ENCODE peak calls at places on chromosomes 16 and 17, in five cellular contexts. One of them, this sample, is unnamed.

GRCh38 chr16:85847681-85848601 is 48.4 kb downstream of the COX4I1 start:
- DNase-seq in keratinocyte: no peak
- DNase-seq in lung: no peak
- DNase-seq in GM23248: no peak
- DNase-seq in lower lobe of right lung: no peak
- DNase-seq in this sample: no peak

GRCh38 chr16:19138601-19139000 is 24.8 kb downstream of the ITPRIPL2 start:
- DNase-seq in keratinocyte: no peak
- DNase-seq in lung: peak; percentile 66
- DNase-seq in GM23248: peak; percentile 76
- DNase-seq in lower lobe of right lung: peak; percentile 72
- DNase-seq in this sample: peak; percentile 68

GRCh38 chr17:48597775-48598631 is 4.4 kb upstream of the HOXB5 start:
- DNase-seq in keratinocyte: no peak
- DNase-seq in lung: peak; percentile 47
- DNase-seq in GM23248: peak; percentile 80
- DNase-seq in lower lobe of right lung: peak; percentile 69
- DNase-seq in this sample: peak; percentile 85

GRCh38 chr16:61419771-61420170 is 616.5 kb downstream of the CDH8 start:
- DNase-seq in keratinocyte: no peak
- DNase-seq in lung: no peak
- DNase-seq in GM23248: no peak
- DNase-seq in lower lobe of right lung: no peak
- DNase-seq in this sample: no peak

GRCh38 chr17:8611135-8611534 is 19.4 kb downstream of the MYH10 start:
- DNase-seq in keratinocyte: no peak
- DNase-seq in lung: no peak
- DNase-seq in GM23248: peak; percentile 73
- DNase-seq in lower lobe of right lung: no peak
- DNase-seq in this sample: peak; percentile 35

GRCh38 chr16:1691956-1692355 is 13.9 kb downstream of the JPT2 start:
- DNase-seq in keratinocyte: peak; percentile 76
- DNase-seq in lung: no peak
- DNase-seq in GM23248: peak; percentile 81
- DNase-seq in lower lobe of right lung: no peak
- DNase-seq in this sample: peak; percentile 85

GRCh38 chr17:32625971-32626370 is 139.2 kb downstream of the CDK5R1 start:
- DNase-seq in keratinocyte: no peak
- DNase-seq in lung: no peak
- DNase-seq in GM23248: no peak
- DNase-seq in lower lobe of right lung: no peak
- DNase-seq in this sample: no peak

GRCh38 chr16:27839419-27839818 is 224.1 kb downstream of the GSG1L start:
- DNase-seq in keratinocyte: no peak
- DNase-seq in lung: no peak
- DNase-seq in GM23248: peak; percentile 25
- DNase-seq in lower lobe of right lung: no peak
- DNase-seq in this sample: no peak

GRCh38 chr16:49744244-49744976 is 111.5 kb downstream of the ZNF423 start:
- DNase-seq in keratinocyte: no peak
- DNase-seq in lung: no peak
- DNase-seq in GM23248: no peak
- DNase-seq in lower lobe of right lung: no peak
- DNase-seq in this sample: no peak

GRCh38 chr17:79813826-79814623 is 17.1 kb upstream of the CBX8 start:
- DNase-seq in keratinocyte: no peak
- DNase-seq in lung: no peak
- DNase-seq in GM23248: no peak
- DNase-seq in lower lobe of right lung: no peak
- DNase-seq in this sample: no peak

GRCh38 chr17:79814966-79815835 is 18.3 kb upstream of the CBX8 start:
- DNase-seq in keratinocyte: no peak
- DNase-seq in lung: peak; percentile 67
- DNase-seq in GM23248: peak; percentile 79
- DNase-seq in lower lobe of right lung: peak; percentile 83
- DNase-seq in this sample: no peak

GRCh38 chr17:79815836-79816371 is 19.0 kb upstream of the CBX8 start:
- DNase-seq in keratinocyte: no peak
- DNase-seq in lung: no peak
- DNase-seq in GM23248: no peak
- DNase-seq in lower lobe of right lung: no peak
- DNase-seq in this sample: no peak

GRCh38 chr17:79812969-79813825 is 16.3 kb upstream of the CBX8 start:
- DNase-seq in keratinocyte: no peak
- DNase-seq in lung: no peak
- DNase-seq in GM23248: peak; percentile 52
- DNase-seq in lower lobe of right lung: no peak
- DNase-seq in this sample: no peak

GRCh38 chr17:79814624-79814965 is 17.7 kb upstream of the CBX8 start:
- DNase-seq in keratinocyte: no peak
- DNase-seq in lung: no peak
- DNase-seq in GM23248: no peak
- DNase-seq in lower lobe of right lung: no peak
- DNase-seq in this sample: no peak
- H3K4me3 ChIP-seq in keratinocyte: no peak overlapping the region
- H3K4me3 ChIP-seq in lung: no peak overlapping the region
- H3K4me3 ChIP-seq in GM23248: no peak overlapping the region
- H3K4me3 ChIP-seq in lower lobe of right lung: peak overlapping the region; percentile 39
- H3K4me3 ChIP-seq in this sample: no peak overlapping the region

DNA sequence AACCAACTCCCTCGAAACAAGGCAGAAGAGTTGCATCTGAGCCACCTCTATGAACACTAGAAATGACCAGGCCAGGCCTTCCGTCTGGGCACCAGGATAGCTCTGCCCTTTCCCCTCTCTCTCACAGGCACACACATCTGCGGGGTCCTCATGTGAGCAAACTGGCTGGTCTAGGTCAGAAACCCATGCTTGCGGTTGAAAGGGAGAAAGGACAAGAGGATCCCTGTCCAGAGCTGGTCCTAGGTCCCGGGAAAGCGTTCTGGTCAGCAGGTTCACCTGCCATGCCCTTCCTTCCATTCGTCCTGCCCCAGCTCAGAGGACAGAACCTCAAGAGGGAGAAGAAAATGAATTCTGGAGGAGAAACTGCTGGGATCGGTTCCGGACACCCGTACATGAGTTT is 2.7 kb downstream of the MNT start:
- DNase-seq in keratinocyte: no peak
- DNase-seq in lung: no peak
- DNase-seq in GM23248: no peak
- DNase-seq in lower lobe of right lung: no peak
- DNase-seq in this sample: no peak
- H3K4me3 ChIP-seq in keratinocyte: peak overlapping the region; percentile 32
- H3K4me3 ChIP-seq in lung: no peak overlapping the region
- H3K4me3 ChIP-seq in GM23248: peak overlapping the region; percentile 96
- H3K4me3 ChIP-seq in lower lobe of right lung: peak overlapping the region; percentile 99
- H3K4me3 ChIP-seq in this sample: peak overlapping the region; percentile 33

GRCh38 chr17:10276436-10276835 is 78.0 kb upstream of the GAS7 start:
- DNase-seq in keratinocyte: no peak
- DNase-seq in lung: no peak
- DNase-seq in GM23248: no peak
- DNase-seq in lower lobe of right lung: no peak
- DNase-seq in this sample: no peak

GRCh38 chr17:10275418-10275817 is 77.0 kb upstream of the GAS7 start:
- DNase-seq in keratinocyte: no peak
- DNase-seq in lung: no peak
- DNase-seq in GM23248: no peak
- DNase-seq in lower lobe of right lung: no peak
- DNase-seq in this sample: no peak

GRCh38 chr17:10278218-10278617 is 79.8 kb upstream of the GAS7 start:
- DNase-seq in keratinocyte: no peak
- DNase-seq in lung: no peak
- DNase-seq in GM23248: no peak
- DNase-seq in lower lobe of right lung: no peak
- DNase-seq in this sample: no peak
- H3K4me3 ChIP-seq in keratinocyte: no peak overlapping the region
- H3K4me3 ChIP-seq in lung: no peak overlapping the region
- H3K4me3 ChIP-seq in GM23248: no peak overlapping the region
- H3K4me3 ChIP-seq in lower lobe of right lung: peak overlapping the region; percentile 20
- H3K4me3 ChIP-seq in this sample: no peak overlapping the region

DNA sequence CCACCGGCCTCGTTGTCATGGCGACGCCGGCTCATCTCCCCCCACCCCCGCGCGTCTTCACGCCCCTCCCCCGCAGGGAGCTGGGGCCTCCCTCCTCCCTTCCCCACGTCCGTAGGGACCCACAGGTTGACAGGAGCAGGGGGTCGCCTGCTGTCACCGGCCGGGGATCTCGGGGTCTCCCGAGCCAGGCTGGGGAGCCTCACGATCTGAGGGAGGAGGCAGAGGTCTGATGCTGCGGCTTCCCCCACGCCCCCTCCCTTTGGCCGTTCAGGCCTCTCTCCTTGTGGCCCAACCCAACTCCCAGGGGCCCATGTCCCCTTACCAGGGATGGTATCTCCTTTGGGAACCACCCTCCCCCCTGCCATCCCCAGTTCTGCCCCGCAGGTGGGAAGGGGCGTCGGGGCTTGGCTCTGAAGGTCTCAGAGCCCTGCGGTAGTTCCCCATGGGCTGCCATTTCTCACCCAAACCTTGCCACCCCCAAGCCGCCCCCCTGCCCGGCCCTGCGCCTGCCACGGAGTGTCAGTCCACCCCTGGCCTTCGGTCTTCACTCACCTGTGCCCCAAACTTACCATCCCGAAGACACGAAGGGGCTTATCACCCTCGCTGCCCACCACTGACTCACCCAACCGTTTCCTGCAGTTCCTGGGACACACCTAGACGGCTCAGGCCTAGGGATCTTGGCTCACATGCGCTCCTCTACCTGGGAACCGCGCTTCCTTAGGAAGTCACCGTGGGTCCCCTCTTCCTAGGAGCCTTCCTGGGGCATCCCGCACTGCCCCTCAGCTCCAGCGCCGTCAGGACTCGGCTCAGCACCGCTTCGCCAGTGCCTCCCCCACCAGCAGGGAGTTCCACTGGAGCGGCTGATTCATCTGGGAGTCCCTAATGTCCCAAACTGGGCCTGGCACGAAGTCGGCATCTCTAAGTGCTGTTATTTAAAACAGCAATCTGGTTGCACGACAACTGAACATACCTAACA is 966 bp upstream of the DOC2A start:
- DNase-seq in keratinocyte: no peak
- DNase-seq in lung: no peak
- DNase-seq in GM23248: peak; percentile 35
- DNase-seq in lower lobe of right lung: no peak
- DNase-seq in this sample: no peak
- H3K4me3 ChIP-seq in keratinocyte: no peak overlapping the region
- H3K4me3 ChIP-seq in lung: no peak overlapping the region
- H3K4me3 ChIP-seq in GM23248: peak overlapping the region; percentile 50
- H3K4me3 ChIP-seq in lower lobe of right lung: peak overlapping the region; percentile 50
- H3K4me3 ChIP-seq in this sample: no peak overlapping the region

This sample was measured in fibroblast of mammary gland.